ENCODE peak calls at places on chromosomes 13 and 19, in nine cellular contexts. P is foreskin fibroblast; V is T-helper 1 cell; A is activated gamma-delta T cell; B is left lung; S is stimulated activated CD8-positive, alpha-beta memory T cell treated with anti-CD3 and anti-CD28 coated beads, Interleukin-7, amount 100 ng/mL, for 1 hour; T is NCI-H748 treated with DMSO at 0.1 percent for 48 hours; C is stimulated activated CD4-positive, alpha-beta T cell treated with anti-CD3 and anti-CD28 coated beads, Interleukin-2, amount 100 ng/mL, for 4 hours; Q is NCI-H510A. J is an unnamed sample.

GRCh38 chr13:88526186-88526852 is 855.1 kb downstream of the SLITRK5 start:
- DNase-seq in P (no peak), V (no peak), A (no peak), B (no peak), S (no peak), T (no peak), C (no peak), Q (no peak), J (no peak)

GRCh38 chr13:23697772-23698313 is 127.6 kb downstream of the TNFRSF19 start:
- DNase-seq in P (no peak), V (no peak), A (no peak), B (no peak), S (no peak), T (no peak), C (no peak), Q (no peak), J (no peak)

GRCh38 chr13:41639955-41640780 is 182.8 kb downstream of the RGCC start:
- DNase-seq in P (no peak), V (no peak), A (no peak), B (no peak), S (no peak), T (no peak), C (no peak), Q (no peak), J (no peak)

GRCh38 chr19:6769006-6769637 is 1.9 kb upstream of the SH2D3A start:
- DNase-seq in P (no peak), V (no peak), A (no peak), B (no peak), S (no peak), T (no peak), C (no peak), Q (no peak), J (no peak)

GRCh38 chr19:829129-829758 is 1.6 kb downstream of the AZU1 start:
- DNase-seq in P (no peak), V (no peak), A (no peak), B (no peak), S (no peak), T (no peak), C (no peak), Q (no peak), J (no peak)

GRCh38 chr19:39083983-39084731 is at the start of gene ACP7:
- DNase-seq in P (no peak), V (peak), A (peak), B (no peak), S (no peak), T (no peak), C (peak), Q (no peak), J (no peak)

GRCh38 chr19:48338253-48338755 is 13.0 kb downstream of the EMP3 start:
- DNase-seq in P (no peak), V (no peak), A (no peak), B (no peak), S (no peak), T (no peak), C (no peak), Q (no peak), J (no peak)

GRCh38 chr13:24788538-24788937 is 24.6 kb downstream of the RNF17 start:
- DNase-seq in P (no peak), V (no peak), A (no peak), B (no peak), S (no peak), T (no peak), C (no peak), Q (no peak), J (no peak)

GRCh38 chr19:13839193-13839937 is 37.6 kb upstream of the NANOS3 start:
- DNase-seq in P (peak), V (peak), A (peak), B (peak), S (peak), T (no peak), C (peak), Q (no peak), J (peak)